ENCODE peak calls at places on chromosomes 16 and 17, in seven cellular contexts. E, T, H, J, C, O and R are unnamed samples.

GRCh38 chr16:50547340-50547865 is 793 bp upstream of the NKD1 start:
- DNase-seq in E (peak; percentile 68), T (peak; percentile 82), H (peak; percentile 68), J (no peak), C (peak; percentile 63), O (peak; percentile 71), R (peak; percentile 56)

GRCh38 chr17:31593806-31594205 is 202.3 kb downstream of the RAB11FIP4 start:
- DNase-seq in E (no peak), T (no peak), H (no peak), J (no peak), C (no peak), O (no peak), R (no peak)

GRCh38 chr16:30628628-30629342 is 18.6 kb upstream of the ZNF689 start:
- DNase-seq in E (peak; percentile 85), T (peak; percentile 74), H (peak; percentile 73), J (peak; percentile 97), C (peak; percentile 91), O (peak; percentile 91), R (peak; percentile 93)

GRCh38 chr17:18213666-18214270 is 11.7 kb upstream of the LLGL1 start:
- DNase-seq in E (no peak), T (no peak), H (no peak), J (no peak), C (no peak), O (no peak), R (no peak)

GRCh38 chr17:56902350-56902749 is 11.5 kb downstream of the TRIM25 start:
- DNase-seq in E (no peak), T (no peak), H (peak; percentile 68), J (no peak), C (no peak), O (no peak), R (no peak)

GRCh38 chr17:1718362-1719165 is 5.9 kb upstream of the WDR81 start:
- DNase-seq in E (peak; percentile 58), T (no peak), H (no peak), J (no peak), C (no peak), O (peak; percentile 64), R (no peak)

GRCh38 chr16:84072014-84072413 is 29.4 kb upstream of the SLC38A8 start:
- DNase-seq in E (no peak), T (no peak), H (no peak), J (no peak), C (no peak), O (no peak), R (no peak)

GRCh38 chr17:37392024-37392590 is 14.5 kb downstream of the ACACA start:
- DNase-seq in E (no peak), T (no peak), H (no peak), J (peak; percentile 17), C (no peak), O (no peak), R (no peak)

GRCh38 chr17:81164464-81165245 is 652 bp upstream of the PVALEF start:
- DNase-seq in E (no peak), T (peak; percentile 94), H (no peak), J (no peak), C (peak; percentile 53), O (no peak), R (no peak)

GRCh38 chr16:57541754-57542435 is 548 bp upstream of the ADGRG5 start:
- DNase-seq in E (peak; percentile 2), T (no peak), H (no peak), J (no peak), C (no peak), O (peak; percentile 25), R (no peak)

GRCh38 chr17:43033947-43034622 is 9.1 kb downstream of the RND2 start:
- DNase-seq in E (no peak), T (peak; percentile 50), H (no peak), J (no peak), C (no peak), O (no peak), R (no peak)

GRCh38 chr17:7133916-7134315 is 19.3 kb upstream of the ASGR2 start:
- DNase-seq in E (no peak), T (no peak), H (no peak), J (no peak), C (no peak), O (no peak), R (no peak)

GRCh38 chr17:77842906-77843249 is 115.6 kb upstream of the TNRC6C start:
- DNase-seq in E (no peak), T (no peak), H (no peak), J (no peak), C (no peak), O (no peak), R (no peak)

GRCh38 chr17:15882058-15882720 is 62.7 kb upstream of the ADORA2B start:
- DNase-seq in E (no peak), T (no peak), H (no peak), J (no peak), C (no peak), O (no peak), R (no peak)

GRCh38 chr17:47315451-47316266 is 8.1 kb upstream of the EFCAB13 start:
- DNase-seq in E (no peak), T (peak; percentile 80), H (peak; percentile 84), J (peak; percentile 64), C (no peak), O (no peak), R (peak; percentile 33)

GRCh38 chr16:59341368-59341767 is 607.3 kb upstream of the GOT2 start:
- DNase-seq in E (no peak), T (no peak), H (no peak), J (no peak), C (no peak), O (no peak), R (no peak)

GRCh38 chr17:21240375-21241055 is 12.7 kb downstream of the NATD1 start:
- DNase-seq in E (no peak), T (no peak), H (no peak), J (no peak), C (no peak), O (no peak), R (no peak)

GRCh38 chr16:85936761-85937343 is 37.9 kb downstream of the IRF8 start:
- DNase-seq in E (no peak), T (no peak), H (no peak), J (no peak), C (no peak), O (no peak), R (no peak)

GRCh38 chr17:15398291-15398690 is 56.9 kb upstream of the TEKT3 start:
- DNase-seq in E (no peak), T (peak; percentile 57), H (no peak), J (no peak), C (no peak), O (no peak), R (no peak)

GRCh38 chr17:19647697-19648474 is 665 bp upstream of the ALDH3A2 start:
- DNase-seq in E (peak; percentile 68), T (no peak), H (peak; percentile 63), J (peak; percentile 64), C (peak; percentile 54), O (peak; percentile 84), R (peak; percentile 65)

GRCh38 chr16:57394444-57394843 is 10.1 kb upstream of the CCL17 start:
- DNase-seq in E (no peak), T (no peak), H (no peak), J (no peak), C (peak; percentile 51), O (no peak), R (peak; percentile 66)

GRCh38 chr17:13953871-13954270 is 115.4 kb upstream of the COX10 start:
- DNase-seq in E (no peak), T (no peak), H (no peak), J (no peak), C (no peak), O (no peak), R (no peak)

GRCh38 chr17:78922876-78923498 is 2.2 kb downstream of the TIMP2 start:
- DNase-seq in E (peak; percentile 19), T (no peak), H (no peak), J (no peak), C (no peak), O (no peak), R (no peak)
- H3K4me3 ChIP-seq in E (peak overlapping the region; percentile 82), T (peak overlapping the region; percentile 74), H (peak overlapping the region; percentile 86), J (peak overlapping the region; percentile 83), C (peak overlapping the region; percentile 86), O (peak overlapping the region; percentile 79), R (peak overlapping the region; percentile 70)

GRCh38 chr16:2814757-2815298 is 2.2 kb upstream of the PRSS21 start:
- DNase-seq in E (no peak), T (no peak), H (no peak), J (no peak), C (no peak), O (peak; percentile 54), R (peak; percentile 4)
- TF ChIP-seq EP300 in E (no peak), T (no peak), H (no peak), J (no peak), C (no peak), O (no peak), R (no peak)

DNA sequence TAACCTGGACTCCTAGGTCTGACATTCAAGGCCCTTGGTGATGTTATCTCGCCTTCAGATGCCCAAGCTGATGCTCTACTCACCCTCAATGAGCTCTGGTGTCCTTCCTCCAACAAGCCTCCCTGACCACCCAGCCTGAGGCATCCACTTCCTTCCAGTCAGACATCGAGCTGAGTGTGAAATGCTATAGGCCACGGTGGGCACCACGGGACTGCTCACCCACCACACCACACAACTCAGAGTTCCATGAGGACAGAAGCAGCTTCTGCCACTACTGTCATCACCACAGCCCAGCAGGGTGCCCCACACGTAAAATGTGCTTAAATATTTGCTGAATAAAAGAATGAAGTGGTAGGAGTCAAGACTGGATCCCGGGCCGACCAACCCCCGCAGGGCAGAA is 12.0 kb downstream of the CREBBP start:
- DNase-seq in E (no peak), T (no peak), H (no peak), J (no peak), C (no peak), O (no peak), R (no peak)
- H3K4me1 ChIP-seq in E (peaks cover 38% of the 10 kb centered on the region), T (peaks cover 15% of the 10 kb centered on the region), H (peaks cover 22% of the 10 kb centered on the region), J (no peaks in the 10 kb centered on the region), C (peaks cover 99% of the 10 kb centered on the region), O (peaks cover 90% of the 10 kb centered on the region), R (peaks cover 51% of the 10 kb centered on the region)

GRCh38 chr17:17055286-17056166 is 13.3 kb downstream of the MPRIP start:
- DNase-seq in E (no peak), T (no peak), H (no peak), J (no peak), C (peak; percentile 28), O (peak; percentile 59), R (no peak)

GRCh38 chr17:17059301-17059890 is 17.1 kb downstream of the MPRIP start:
- DNase-seq in E (no peak), T (no peak), H (no peak), J (no peak), C (no peak), O (peak; percentile 49), R (no peak)

GRCh38 chr17:17058304-17058703 is 16.0 kb downstream of the MPRIP start:
- DNase-seq in E (no peak), T (no peak), H (no peak), J (no peak), C (peak; percentile 17), O (peak; percentile 47), R (no peak)

GRCh38 chr17:17056167-17056562 is 13.9 kb downstream of the MPRIP start:
- DNase-seq in E (no peak), T (no peak), H (no peak), J (no peak), C (peak; percentile 24), O (no peak), R (no peak)

DNA sequence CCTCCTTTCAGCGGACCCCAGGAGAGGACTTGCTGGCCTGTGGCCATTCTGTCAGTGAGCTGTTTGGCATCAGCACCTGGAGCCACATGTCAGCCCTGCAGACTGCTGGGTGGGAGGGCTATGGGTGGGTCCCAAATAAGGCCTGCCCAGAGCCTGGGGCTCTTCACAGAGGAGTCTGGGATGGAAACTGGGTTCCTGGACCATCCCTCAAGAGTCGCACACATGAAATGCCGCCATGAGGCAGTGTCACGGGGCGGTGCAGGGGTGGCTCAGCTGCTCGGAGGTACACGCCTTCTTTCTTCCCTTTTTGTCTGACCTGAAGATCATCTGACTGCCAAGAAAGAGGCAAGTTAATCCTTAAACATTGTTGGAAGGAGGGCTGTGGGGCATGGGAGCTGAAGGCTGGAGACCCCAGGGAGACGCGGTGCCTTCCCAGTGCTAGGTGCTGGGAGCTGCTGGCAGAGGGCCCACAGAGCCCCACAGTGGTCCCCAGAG is 14.8 kb downstream of the MPRIP start:
- DNase-seq in E (no peak), T (no peak), H (no peak), J (no peak), C (peak; percentile 19), O (no peak), R (no peak)
- H3K4me3 ChIP-seq in E (no peak overlapping the region), T (no peak overlapping the region), H (no peak overlapping the region), J (no peak overlapping the region), C (no peak overlapping the region), O (no peak overlapping the region), R (no peak overlapping the region)